ENCODE peak calls at places on chromosomes 2 and 18, in seven cellular contexts. One of them, this sample, is unnamed.

GRCh38 chr2:217326238-217327022 is 466.6 kb upstream of the TNP1 start:
- DNase-seq in CD8-positive, alpha-beta T cell: no peak
- DNase-seq in stomach: no peak
- DNase-seq in GM06990: no peak
- DNase-seq in body of pancreas: no peak
- DNase-seq in OCI-LY7: no peak
- DNase-seq in neural progenitor cell: no peak
- DNase-seq in this sample: no peak

GRCh38 chr2:36737131-36737750 is 40.7 kb downstream of the VIT start:
- DNase-seq in stomach: no peak
- DNase-seq in neural progenitor cell: no peak
- DNase-seq in GM06990: no peak
- DNase-seq in OCI-LY7: no peak
- DNase-seq in body of pancreas: no peak
- DNase-seq in CD8-positive, alpha-beta T cell: no peak
- DNase-seq in this sample: no peak

GRCh38 chr18:23235860-23236259 is 100.6 kb downstream of the CABLES1 start:
- DNase-seq in stomach: no peak
- DNase-seq in CD8-positive, alpha-beta T cell: no peak
- DNase-seq in body of pancreas: no peak
- DNase-seq in GM06990: no peak
- DNase-seq in neural progenitor cell: no peak
- DNase-seq in OCI-LY7: no peak
- DNase-seq in this sample: no peak

GRCh38 chr2:149579972-149580882 is 7.3 kb downstream of the MMADHC start:
- DNase-seq in neural progenitor cell: no peak
- DNase-seq in stomach: no peak
- DNase-seq in body of pancreas: no peak
- DNase-seq in CD8-positive, alpha-beta T cell: no peak
- DNase-seq in OCI-LY7: no peak
- DNase-seq in GM06990: no peak
- DNase-seq in this sample: no peak

GRCh38 chr2:20424300-20425290 is 22.3 kb upstream of the RHOB start:
- DNase-seq in CD8-positive, alpha-beta T cell: peak
- DNase-seq in GM06990: peak
- DNase-seq in OCI-LY7: peak
- DNase-seq in body of pancreas: peak
- DNase-seq in neural progenitor cell: no peak
- DNase-seq in stomach: peak
- DNase-seq in this sample: no peak

GRCh38 chr18:54931152-54931551 is 28.1 kb downstream of the CCDC68 start:
- DNase-seq in GM06990: no peak
- DNase-seq in body of pancreas: no peak
- DNase-seq in OCI-LY7: no peak
- DNase-seq in neural progenitor cell: no peak
- DNase-seq in stomach: no peak
- DNase-seq in CD8-positive, alpha-beta T cell: no peak
- DNase-seq in this sample: no peak

GRCh38 chr2:236001854-236002253 is 166.3 kb downstream of the GBX2 start:
- DNase-seq in OCI-LY7: no peak
- DNase-seq in neural progenitor cell: no peak
- DNase-seq in stomach: no peak
- DNase-seq in GM06990: no peak
- DNase-seq in body of pancreas: no peak
- DNase-seq in CD8-positive, alpha-beta T cell: no peak
- DNase-seq in this sample: no peak

GRCh38 chr2:197108758-197109157 is 182.3 kb upstream of the PGAP1 start:
- DNase-seq in GM06990: no peak
- DNase-seq in CD8-positive, alpha-beta T cell: no peak
- DNase-seq in neural progenitor cell: no peak
- DNase-seq in stomach: peak
- DNase-seq in OCI-LY7: no peak
- DNase-seq in body of pancreas: peak
- DNase-seq in this sample: no peak

GRCh38 chr2:197851451-197851850 is 47.1 kb downstream of the PLCL1 start:
- DNase-seq in body of pancreas: no peak
- DNase-seq in CD8-positive, alpha-beta T cell: no peak
- DNase-seq in GM06990: no peak
- DNase-seq in stomach: no peak
- DNase-seq in OCI-LY7: no peak
- DNase-seq in neural progenitor cell: peak
- DNase-seq in this sample: no peak

GRCh38 chr2:108627911-108628567 is 91.2 kb upstream of the RANBP2 start:
- DNase-seq in CD8-positive, alpha-beta T cell: no peak
- DNase-seq in neural progenitor cell: no peak
- DNase-seq in OCI-LY7: peak
- DNase-seq in stomach: no peak
- DNase-seq in GM06990: no peak
- DNase-seq in body of pancreas: no peak
- DNase-seq in this sample: no peak

GRCh38 chr2:196823750-196824149 is 14.6 kb upstream of the C2orf66 start:
- DNase-seq in GM06990: no peak
- DNase-seq in OCI-LY7: no peak
- DNase-seq in body of pancreas: no peak
- DNase-seq in CD8-positive, alpha-beta T cell: no peak
- DNase-seq in stomach: no peak
- DNase-seq in neural progenitor cell: no peak
- DNase-seq in this sample: peak

GRCh38 chr18:47944972-47945843 is 14.7 kb upstream of the SMAD2 start:
- DNase-seq in body of pancreas: no peak
- DNase-seq in stomach: no peak
- DNase-seq in CD8-positive, alpha-beta T cell: no peak
- DNase-seq in neural progenitor cell: no peak
- DNase-seq in OCI-LY7: no peak
- DNase-seq in GM06990: no peak
- DNase-seq in this sample: peak

GRCh38 chr2:67463810-67464209 is 66.7 kb downstream of the ETAA1 start:
- DNase-seq in stomach: no peak
- DNase-seq in neural progenitor cell: no peak
- DNase-seq in OCI-LY7: no peak
- DNase-seq in body of pancreas: no peak
- DNase-seq in CD8-positive, alpha-beta T cell: no peak
- DNase-seq in GM06990: no peak
- DNase-seq in this sample: peak

GRCh38 chr18:73848656-73849055 is 299.0 kb downstream of the FBXO15 start:
- DNase-seq in body of pancreas: no peak
- DNase-seq in CD8-positive, alpha-beta T cell: no peak
- DNase-seq in OCI-LY7: no peak
- DNase-seq in stomach: no peak
- DNase-seq in GM06990: no peak
- DNase-seq in neural progenitor cell: no peak
- DNase-seq in this sample: peak

GRCh38 chr2:65885266-65885665 is 452.9 kb upstream of the SPRED2 start:
- DNase-seq in OCI-LY7: no peak
- DNase-seq in body of pancreas: no peak
- DNase-seq in neural progenitor cell: no peak
- DNase-seq in stomach: no peak
- DNase-seq in CD8-positive, alpha-beta T cell: no peak
- DNase-seq in GM06990: no peak
- DNase-seq in this sample: no peak

GRCh38 chr2:172889287-172889686 is 153.6 kb downstream of the RAPGEF4 start:
- DNase-seq in OCI-LY7: no peak
- DNase-seq in neural progenitor cell: no peak
- DNase-seq in stomach: no peak
- DNase-seq in CD8-positive, alpha-beta T cell: no peak
- DNase-seq in body of pancreas: no peak
- DNase-seq in GM06990: no peak
- DNase-seq in this sample: no peak

GRCh38 chr2:143706297-143706696 is 577.1 kb downstream of the ARHGAP15 start:
- DNase-seq in neural progenitor cell: no peak
- DNase-seq in CD8-positive, alpha-beta T cell: no peak
- DNase-seq in stomach: no peak
- DNase-seq in OCI-LY7: no peak
- DNase-seq in body of pancreas: no peak
- DNase-seq in GM06990: no peak
- DNase-seq in this sample: no peak

GRCh38 chr18:40347261-40347660 is 1607.8 kb upstream of the PIK3C3 start:
- DNase-seq in body of pancreas: no peak
- DNase-seq in GM06990: no peak
- DNase-seq in CD8-positive, alpha-beta T cell: no peak
- DNase-seq in OCI-LY7: no peak
- DNase-seq in stomach: no peak
- DNase-seq in neural progenitor cell: no peak
- DNase-seq in this sample: no peak

GRCh38 chr2:221517362-221518121 is 54.6 kb downstream of the EPHA4 start:
- DNase-seq in GM06990: peak
- DNase-seq in stomach: peak
- DNase-seq in OCI-LY7: peak
- DNase-seq in CD8-positive, alpha-beta T cell: peak
- DNase-seq in neural progenitor cell: no peak
- DNase-seq in body of pancreas: no peak
- DNase-seq in this sample: no peak

GRCh38 chr2:20985061-20985460 is 58.8 kb downstream of the APOB start:
- DNase-seq in OCI-LY7: no peak
- DNase-seq in GM06990: no peak
- DNase-seq in stomach: no peak
- DNase-seq in neural progenitor cell: peak
- DNase-seq in CD8-positive, alpha-beta T cell: no peak
- DNase-seq in body of pancreas: no peak
- DNase-seq in this sample: no peak

GRCh38 chr18:22311301-22311700 is 106.4 kb downstream of the CTAGE1 start:
- DNase-seq in CD8-positive, alpha-beta T cell: no peak
- DNase-seq in GM06990: no peak
- DNase-seq in OCI-LY7: no peak
- DNase-seq in stomach: no peak
- DNase-seq in neural progenitor cell: no peak
- DNase-seq in body of pancreas: no peak
- DNase-seq in this sample: no peak

GRCh38 chr2:102190425-102191107 is 3.7 kb downstream of the IL1RL2 start:
- DNase-seq in neural progenitor cell: no peak
- DNase-seq in CD8-positive, alpha-beta T cell: no peak
- DNase-seq in OCI-LY7: no peak
- DNase-seq in stomach: no peak
- DNase-seq in GM06990: no peak
- DNase-seq in body of pancreas: peak
- DNase-seq in this sample: no peak

GRCh38 chr18:55588876-55589595 is 1.0 kb upstream of the TCF4 start:
- DNase-seq in CD8-positive, alpha-beta T cell: no peak
- DNase-seq in stomach: no peak
- DNase-seq in GM06990: no peak
- DNase-seq in body of pancreas: peak
- DNase-seq in OCI-LY7: peak
- DNase-seq in neural progenitor cell: no peak
- DNase-seq in this sample: no peak

GRCh38 chr2:77479895-77480294 is 42.3 kb downstream of the LRRTM4 start:
- DNase-seq in GM06990: no peak
- DNase-seq in OCI-LY7: no peak
- DNase-seq in stomach: no peak
- DNase-seq in CD8-positive, alpha-beta T cell: no peak
- DNase-seq in body of pancreas: no peak
- DNase-seq in neural progenitor cell: no peak
- DNase-seq in this sample: no peak

GRCh38 chr2:120538691-120539420 is 192.9 kb downstream of the INHBB start:
- DNase-seq in stomach: no peak
- DNase-seq in OCI-LY7: no peak
- DNase-seq in neural progenitor cell: no peak
- DNase-seq in body of pancreas: no peak
- DNase-seq in CD8-positive, alpha-beta T cell: no peak
- DNase-seq in GM06990: no peak
- DNase-seq in this sample: no peak

GRCh38 chr2:178521304-178522150 is 41.3 kb downstream of the PLEKHA3 start:
- DNase-seq in OCI-LY7: no peak
- DNase-seq in GM06990: no peak
- DNase-seq in CD8-positive, alpha-beta T cell: no peak
- DNase-seq in neural progenitor cell: no peak
- DNase-seq in stomach: no peak
- DNase-seq in body of pancreas: no peak
- DNase-seq in this sample: no peak

GRCh38 chr2:112625474-112626114 is 20.1 kb upstream of the SLC20A1 start:
- DNase-seq in OCI-LY7: no peak
- DNase-seq in body of pancreas: no peak
- DNase-seq in GM06990: no peak
- DNase-seq in CD8-positive, alpha-beta T cell: no peak
- DNase-seq in stomach: peak
- DNase-seq in neural progenitor cell: no peak
- DNase-seq in this sample: no peak
- H3K4me3 ChIP-seq in OCI-LY7: no peak
- H3K4me3 ChIP-seq in body of pancreas: no peak
- H3K4me3 ChIP-seq in GM06990: no peak
- H3K4me3 ChIP-seq in CD8-positive, alpha-beta T cell: no peak
- H3K4me3 ChIP-seq in stomach: no peak
- H3K4me3 ChIP-seq in neural progenitor cell: no peak
- H3K4me3 ChIP-seq in this sample: no peak

DNA sequence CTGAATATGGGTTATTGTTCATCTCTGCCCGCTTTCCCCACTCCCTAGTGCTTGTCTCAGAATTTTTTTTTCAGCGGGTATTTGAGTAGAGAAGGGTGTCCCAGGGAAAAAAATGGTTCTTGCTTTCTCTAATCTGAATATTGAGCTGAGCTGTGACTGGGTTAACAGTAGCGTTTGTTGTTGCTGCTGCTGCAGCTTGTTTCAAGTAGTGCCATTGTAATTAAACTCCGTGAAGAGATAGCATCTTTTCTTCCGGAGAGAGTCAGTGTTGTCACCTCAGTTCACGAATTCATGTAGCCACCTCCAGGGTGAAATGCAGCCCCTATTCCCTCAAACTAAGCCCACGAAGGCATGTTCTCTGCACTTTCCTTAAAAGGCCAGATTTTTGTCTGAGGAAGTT is 1.5 kb upstream of the AAK1 start:
- DNase-seq in CD8-positive, alpha-beta T cell: peak
- DNase-seq in body of pancreas: no peak
- DNase-seq in stomach: no peak
- DNase-seq in GM06990: no peak
- DNase-seq in neural progenitor cell: no peak
- DNase-seq in OCI-LY7: peak
- DNase-seq in this sample: no peak
- H3K4me3 ChIP-seq in CD8-positive, alpha-beta T cell: peak
- H3K4me3 ChIP-seq in body of pancreas: no peak
- H3K4me3 ChIP-seq in stomach: peak
- H3K4me3 ChIP-seq in GM06990: peak
- H3K4me3 ChIP-seq in neural progenitor cell: peak
- H3K4me3 ChIP-seq in OCI-LY7: peak
- H3K4me3 ChIP-seq in this sample: peak

GRCh38 chr2:219248845-219249202 is 3.5 kb downstream of the STK16 start:
- DNase-seq in CD8-positive, alpha-beta T cell: no peak
- DNase-seq in stomach: no peak
- DNase-seq in OCI-LY7: no peak
- DNase-seq in GM06990: no peak
- DNase-seq in body of pancreas: no peak
- DNase-seq in neural progenitor cell: no peak
- DNase-seq in this sample: no peak
- H3K4me3 ChIP-seq in CD8-positive, alpha-beta T cell: peak
- H3K4me3 ChIP-seq in stomach: peak
- H3K4me3 ChIP-seq in OCI-LY7: peak
- H3K4me3 ChIP-seq in GM06990: no peak
- H3K4me3 ChIP-seq in body of pancreas: no peak
- H3K4me3 ChIP-seq in neural progenitor cell: no peak
- H3K4me3 ChIP-seq in this sample: no peak

DNA sequence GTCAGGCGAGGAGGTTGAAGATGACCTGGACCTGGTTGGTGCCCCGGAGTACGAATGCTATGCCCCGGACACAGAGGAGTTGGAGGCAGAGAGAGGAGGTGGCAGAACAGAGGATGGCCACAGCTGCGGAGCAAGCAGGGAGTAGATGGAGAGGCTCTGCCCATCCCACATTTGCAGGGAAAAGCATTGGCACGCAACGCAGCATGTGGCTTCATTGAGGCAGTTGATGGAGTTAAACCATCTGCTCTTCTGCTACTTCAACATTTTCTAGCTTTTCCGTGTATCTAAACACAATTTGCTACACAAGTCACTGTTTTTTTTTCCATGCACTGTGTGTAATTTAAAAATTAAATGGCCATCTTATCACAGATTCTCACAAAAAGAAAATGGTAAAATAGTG is 11.8 kb downstream of the RBFA start:
- DNase-seq in CD8-positive, alpha-beta T cell: no peak
- DNase-seq in body of pancreas: no peak
- DNase-seq in OCI-LY7: no peak
- DNase-seq in GM06990: no peak
- DNase-seq in stomach: no peak
- DNase-seq in neural progenitor cell: no peak
- DNase-seq in this sample: no peak
- H3K4me3 ChIP-seq in CD8-positive, alpha-beta T cell: no peak
- H3K4me3 ChIP-seq in body of pancreas: no peak
- H3K4me3 ChIP-seq in OCI-LY7: no peak
- H3K4me3 ChIP-seq in GM06990: no peak
- H3K4me3 ChIP-seq in stomach: no peak
- H3K4me3 ChIP-seq in neural progenitor cell: no peak
- H3K4me3 ChIP-seq in this sample: no peak

This sample was measured in kidney epithelial cell.